ENCODE peak calls at places on chromosomes 12 and 14, in four cellular contexts. S is activated naive CD8-positive, alpha-beta T cell treated with anti-CD3 and anti-CD28 coated beads, Interleukin-2, amount 50 U/mL, for 24 hours; V is transverse colon; P is MG63. L is an unnamed sample.

GRCh38 chr12:105343836-105344235 is 13.3 kb downstream of the C12orf75 start:
- DNase-seq in V (no peak), P (no peak), S (no peak), L (no peak)

GRCh38 chr12:30923057-30923456 is 3.5 kb upstream of the TSPAN11 start:
- DNase-seq in P (no peak), S (no peak), V (no peak), L (no peak)

GRCh38 chr14:74505831-74506230 is 12.3 kb downstream of the ISCA2 start:
- DNase-seq in V (no peak), P (no peak), S (no peak), L (no peak)

GRCh38 chr12:47388712-47389111 is 309.0 kb upstream of the AMIGO2 start:
- DNase-seq in V (no peak), S (no peak), P (no peak), L (no peak)

GRCh38 chr14:38255673-38256357 is at the start of gene CLEC14A:
- DNase-seq in S (peak), P (no peak), V (no peak), L (no peak)

GRCh38 chr12:53645191-53645590 is 19.0 kb upstream of the ATF7 start:
- DNase-seq in P (no peak), S (no peak), V (no peak), L (no peak)

GRCh38 chr12:76144253-76144564 is 59.7 kb upstream of the NAP1L1 start:
- DNase-seq in S (peak), V (peak), P (peak), L (no peak)

GRCh38 chr12:10175849-10176641 is 2.8 kb upstream of the TMEM52B start:
- DNase-seq in P (no peak), V (peak), S (no peak), L (no peak)

GRCh38 chr14:23294734-23295561 is 7.7 kb downstream of the PPP1R3E start:
- DNase-seq in S (peak), V (peak), P (peak), L (peak)

GRCh38 chr12:27331299-27331926 is 1.2 kb upstream of the BMAL2 start:
- DNase-seq in S (peak), V (no peak), P (peak), L (peak)

GRCh38 chr12:110689002-110689600 is at the start of gene HVCN1:
- DNase-seq in V (peak), S (peak), P (peak), L (no peak)

GRCh38 chr12:100717733-100718067 is 76.9 kb upstream of the ANO4 start:
- DNase-seq in S (no peak), V (no peak), P (no peak), L (no peak)

GRCh38 chr14:55913324-55914035 is 204.7 kb upstream of the PELI2 start:
- DNase-seq in S (no peak), P (no peak), V (no peak), L (no peak)

GRCh38 chr14:52882824-52883223 is 68.0 kb downstream of the FERMT2 start:
- DNase-seq in P (no peak), S (no peak), V (no peak), L (no peak)

GRCh38 chr12:57519758-57520007 is 631 bp downstream of the DDIT3 start:
- DNase-seq in S (peak), V (no peak), P (no peak), L (no peak)

GRCh38 chr14:102583726-102584125 is 8.7 kb upstream of the RCOR1 start:
- DNase-seq in V (no peak), S (no peak), P (no peak), L (no peak)

GRCh38 chr14:98606816-98607215 is 665.2 kb downstream of the BCL11B start:
- DNase-seq in S (no peak), V (no peak), P (no peak), L (no peak)

GRCh38 chr12:46562625-46563228 is 190.2 kb upstream of the SLC38A2 start:
- DNase-seq in S (no peak), P (peak), V (no peak), L (peak)